ENCODE peak calls at places on chromosomes 5 and 9, in ten cellular contexts. One of them, this sample, is unnamed.

GRCh38 chr5:111254613-111255012 is 30.4 kb downstream of the CAMK4 start:
- DNase-seq in esophagus muscularis mucosa: no peak
- DNase-seq in lower lobe of right lung: no peak
- DNase-seq in cardiac muscle cell: peak; percentile 4
- DNase-seq in mesendoderm: no peak
- DNase-seq in tibial artery: no peak
- DNase-seq in heart right ventricle: no peak
- DNase-seq in MM.1S: peak; percentile 82
- DNase-seq in fibroblast of lung: peak; percentile 23
- DNase-seq in sigmoid colon: no peak
- DNase-seq in this sample: no peak

GRCh38 chr5:33852837-33853236 is 39.0 kb downstream of the ADAMTS12 start:
- DNase-seq in esophagus muscularis mucosa: no peak
- DNase-seq in lower lobe of right lung: no peak
- DNase-seq in cardiac muscle cell: no peak
- DNase-seq in mesendoderm: no peak
- DNase-seq in tibial artery: no peak
- DNase-seq in heart right ventricle: no peak
- DNase-seq in MM.1S: no peak
- DNase-seq in fibroblast of lung: no peak
- DNase-seq in sigmoid colon: no peak
- DNase-seq in this sample: no peak

GRCh38 chr9:37645903-37646506 is 4.7 kb upstream of the FRMPD1 start:
- DNase-seq in esophagus muscularis mucosa: peak; percentile 39
- DNase-seq in lower lobe of right lung: no peak
- DNase-seq in cardiac muscle cell: no peak
- DNase-seq in mesendoderm: no peak
- DNase-seq in tibial artery: no peak
- DNase-seq in heart right ventricle: no peak
- DNase-seq in MM.1S: no peak
- DNase-seq in fibroblast of lung: no peak
- DNase-seq in sigmoid colon: no peak
- DNase-seq in this sample: no peak

GRCh38 chr5:142863856-142864255 is 93.7 kb downstream of the ARHGAP26 start:
- DNase-seq in esophagus muscularis mucosa: no peak
- DNase-seq in lower lobe of right lung: no peak
- DNase-seq in cardiac muscle cell: no peak
- DNase-seq in mesendoderm: peak; percentile 76
- DNase-seq in tibial artery: no peak
- DNase-seq in heart right ventricle: no peak
- DNase-seq in MM.1S: no peak
- DNase-seq in fibroblast of lung: no peak
- DNase-seq in sigmoid colon: no peak
- DNase-seq in this sample: peak; percentile 65

GRCh38 chr5:54477941-54478478 is 22.5 kb downstream of the HSPB3 start:
- DNase-seq in esophagus muscularis mucosa: peak; percentile 39
- DNase-seq in lower lobe of right lung: no peak
- DNase-seq in cardiac muscle cell: no peak
- DNase-seq in mesendoderm: peak; percentile 33
- DNase-seq in tibial artery: no peak
- DNase-seq in heart right ventricle: no peak
- DNase-seq in MM.1S: no peak
- DNase-seq in fibroblast of lung: no peak
- DNase-seq in sigmoid colon: no peak
- DNase-seq in this sample: no peak

GRCh38 chr9:106310782-106311181 is 552.2 kb upstream of the ZNF462 start:
- DNase-seq in esophagus muscularis mucosa: no peak
- DNase-seq in lower lobe of right lung: no peak
- DNase-seq in cardiac muscle cell: no peak
- DNase-seq in mesendoderm: no peak
- DNase-seq in tibial artery: no peak
- DNase-seq in heart right ventricle: no peak
- DNase-seq in MM.1S: no peak
- DNase-seq in fibroblast of lung: no peak
- DNase-seq in sigmoid colon: no peak
- DNase-seq in this sample: no peak

GRCh38 chr5:107359033-107359915 is 311.5 kb downstream of the EFNA5 start:
- DNase-seq in esophagus muscularis mucosa: no peak
- DNase-seq in lower lobe of right lung: no peak
- DNase-seq in cardiac muscle cell: peak; percentile 73
- DNase-seq in mesendoderm: no peak
- DNase-seq in tibial artery: no peak
- DNase-seq in heart right ventricle: no peak
- DNase-seq in MM.1S: no peak
- DNase-seq in fibroblast of lung: peak; percentile 70
- DNase-seq in sigmoid colon: no peak
- DNase-seq in this sample: no peak

GRCh38 chr5:83540105-83540504 is 68.6 kb downstream of the VCAN start:
- DNase-seq in esophagus muscularis mucosa: no peak
- DNase-seq in lower lobe of right lung: no peak
- DNase-seq in cardiac muscle cell: no peak
- DNase-seq in mesendoderm: no peak
- DNase-seq in tibial artery: no peak
- DNase-seq in heart right ventricle: no peak
- DNase-seq in MM.1S: no peak
- DNase-seq in fibroblast of lung: no peak
- DNase-seq in sigmoid colon: no peak
- DNase-seq in this sample: no peak

GRCh38 chr9:124500796-124501611 is 6.2 kb downstream of the NR5A1 start:
- DNase-seq in esophagus muscularis mucosa: no peak
- DNase-seq in lower lobe of right lung: peak; percentile 32
- DNase-seq in cardiac muscle cell: no peak
- DNase-seq in mesendoderm: peak; percentile 43
- DNase-seq in tibial artery: no peak
- DNase-seq in heart right ventricle: no peak
- DNase-seq in MM.1S: no peak
- DNase-seq in fibroblast of lung: no peak
- DNase-seq in sigmoid colon: no peak
- DNase-seq in this sample: no peak

GRCh38 chr5:169801324-169801777 is 164.3 kb downstream of the DOCK2 start:
- DNase-seq in esophagus muscularis mucosa: peak; percentile 57
- DNase-seq in lower lobe of right lung: no peak
- DNase-seq in cardiac muscle cell: peak; percentile 52
- DNase-seq in mesendoderm: no peak
- DNase-seq in tibial artery: no peak
- DNase-seq in heart right ventricle: no peak
- DNase-seq in MM.1S: no peak
- DNase-seq in fibroblast of lung: peak; percentile 36
- DNase-seq in sigmoid colon: no peak
- DNase-seq in this sample: no peak

GRCh38 chr9:83304686-83305085 is 233.5 kb downstream of the FRMD3 start:
- DNase-seq in esophagus muscularis mucosa: peak; percentile 95
- DNase-seq in lower lobe of right lung: peak; percentile 51
- DNase-seq in cardiac muscle cell: peak; percentile 98
- DNase-seq in mesendoderm: no peak
- DNase-seq in tibial artery: peak; percentile 93
- DNase-seq in heart right ventricle: peak; percentile 82
- DNase-seq in MM.1S: no peak
- DNase-seq in fibroblast of lung: peak; percentile 67
- DNase-seq in sigmoid colon: peak; percentile 93
- DNase-seq in this sample: peak; percentile 15

GRCh38 chr5:59592101-59592500 is 301.4 kb downstream of the PDE4D start:
- DNase-seq in esophagus muscularis mucosa: no peak
- DNase-seq in lower lobe of right lung: no peak
- DNase-seq in cardiac muscle cell: peak; percentile 41
- DNase-seq in mesendoderm: no peak
- DNase-seq in tibial artery: no peak
- DNase-seq in heart right ventricle: no peak
- DNase-seq in MM.1S: peak; percentile 92
- DNase-seq in fibroblast of lung: peak; percentile 83
- DNase-seq in sigmoid colon: no peak
- DNase-seq in this sample: no peak

GRCh38 chr9:95626885-95627558 is 110.3 kb upstream of the PTCH1 start:
- DNase-seq in esophagus muscularis mucosa: no peak
- DNase-seq in lower lobe of right lung: peak; percentile 57
- DNase-seq in cardiac muscle cell: no peak
- DNase-seq in mesendoderm: no peak
- DNase-seq in tibial artery: peak; percentile 76
- DNase-seq in heart right ventricle: peak; percentile 48
- DNase-seq in MM.1S: no peak
- DNase-seq in fibroblast of lung: no peak
- DNase-seq in sigmoid colon: peak; percentile 70
- DNase-seq in this sample: no peak

GRCh38 chr5:65203746-65204145 is 278.0 kb downstream of the ADAMTS6 start:
- DNase-seq in esophagus muscularis mucosa: no peak
- DNase-seq in lower lobe of right lung: no peak
- DNase-seq in cardiac muscle cell: peak; percentile 78
- DNase-seq in mesendoderm: no peak
- DNase-seq in tibial artery: no peak
- DNase-seq in heart right ventricle: no peak
- DNase-seq in MM.1S: no peak
- DNase-seq in fibroblast of lung: peak; percentile 80
- DNase-seq in sigmoid colon: no peak
- DNase-seq in this sample: no peak

GRCh38 chr5:14308384-14309154 is 165.4 kb downstream of the TRIO start:
- DNase-seq in esophagus muscularis mucosa: no peak
- DNase-seq in lower lobe of right lung: no peak
- DNase-seq in cardiac muscle cell: no peak
- DNase-seq in mesendoderm: no peak
- DNase-seq in tibial artery: no peak
- DNase-seq in heart right ventricle: no peak
- DNase-seq in MM.1S: no peak
- DNase-seq in fibroblast of lung: no peak
- DNase-seq in sigmoid colon: no peak
- DNase-seq in this sample: no peak

GRCh38 chr5:73701566-73701965 is 75.6 kb downstream of the ARHGEF28 start:
- DNase-seq in esophagus muscularis mucosa: no peak
- DNase-seq in lower lobe of right lung: no peak
- DNase-seq in cardiac muscle cell: no peak
- DNase-seq in mesendoderm: no peak
- DNase-seq in tibial artery: no peak
- DNase-seq in heart right ventricle: no peak
- DNase-seq in MM.1S: no peak
- DNase-seq in fibroblast of lung: no peak
- DNase-seq in sigmoid colon: no peak
- DNase-seq in this sample: no peak

GRCh38 chr5:175746851-175747250 is 89.0 kb downstream of the HRH2 start:
- DNase-seq in esophagus muscularis mucosa: no peak
- DNase-seq in lower lobe of right lung: no peak
- DNase-seq in cardiac muscle cell: peak; percentile 29
- DNase-seq in mesendoderm: peak; percentile 62
- DNase-seq in tibial artery: no peak
- DNase-seq in heart right ventricle: no peak
- DNase-seq in MM.1S: no peak
- DNase-seq in fibroblast of lung: peak; percentile 3
- DNase-seq in sigmoid colon: no peak
- DNase-seq in this sample: peak; percentile 74

GRCh38 chr9:134153450-134153849 is 10.9 kb downstream of the RNU6ATAC start:
- DNase-seq in esophagus muscularis mucosa: no peak
- DNase-seq in lower lobe of right lung: no peak
- DNase-seq in cardiac muscle cell: no peak
- DNase-seq in mesendoderm: no peak
- DNase-seq in tibial artery: no peak
- DNase-seq in heart right ventricle: no peak
- DNase-seq in MM.1S: no peak
- DNase-seq in fibroblast of lung: no peak
- DNase-seq in sigmoid colon: no peak
- DNase-seq in this sample: no peak
- H3K36me3 ChIP-seq in esophagus muscularis mucosa: peaks cover 100% of the 10 kb centered on the region
- H3K36me3 ChIP-seq in lower lobe of right lung: peaks cover 100% of the 10 kb centered on the region
- H3K36me3 ChIP-seq in cardiac muscle cell: peaks cover 49% of the 10 kb centered on the region
- H3K36me3 ChIP-seq in mesendoderm: peaks cover 25% of the 10 kb centered on the region
- H3K36me3 ChIP-seq in tibial artery: peaks cover 100% of the 10 kb centered on the region
- H3K36me3 ChIP-seq in heart right ventricle: peaks cover 100% of the 10 kb centered on the region
- H3K36me3 ChIP-seq in MM.1S: peaks cover 12% of the 10 kb centered on the region
- H3K36me3 ChIP-seq in fibroblast of lung: peaks cover 59% of the 10 kb centered on the region
- H3K36me3 ChIP-seq in sigmoid colon: peaks cover 76% of the 10 kb centered on the region
- H3K36me3 ChIP-seq in this sample: peaks cover 50% of the 10 kb centered on the region

GRCh38 chr5:177430146-177430951 is 3.9 kb downstream of the GRK6 start:
- DNase-seq in esophagus muscularis mucosa: no peak
- DNase-seq in lower lobe of right lung: no peak
- DNase-seq in cardiac muscle cell: no peak
- DNase-seq in mesendoderm: no peak
- DNase-seq in tibial artery: no peak
- DNase-seq in heart right ventricle: no peak
- DNase-seq in MM.1S: peak; percentile 75
- DNase-seq in fibroblast of lung: no peak
- DNase-seq in sigmoid colon: no peak
- DNase-seq in this sample: no peak
- H3K36me3 ChIP-seq in esophagus muscularis mucosa: peaks cover 55% of the 10 kb centered on the region
- H3K36me3 ChIP-seq in lower lobe of right lung: peaks cover 45% of the 10 kb centered on the region
- H3K36me3 ChIP-seq in cardiac muscle cell: peaks cover 29% of the 10 kb centered on the region
- H3K36me3 ChIP-seq in mesendoderm: no peaks in the 10 kb centered on the region
- H3K36me3 ChIP-seq in tibial artery: peaks cover 53% of the 10 kb centered on the region
- H3K36me3 ChIP-seq in heart right ventricle: peaks cover 48% of the 10 kb centered on the region
- H3K36me3 ChIP-seq in MM.1S: peaks cover 20% of the 10 kb centered on the region
- H3K36me3 ChIP-seq in fibroblast of lung: peaks cover 29% of the 10 kb centered on the region
- H3K36me3 ChIP-seq in sigmoid colon: peaks cover 32% of the 10 kb centered on the region
- H3K36me3 ChIP-seq in this sample: peaks cover 24% of the 10 kb centered on the region

GRCh38 chr9:131481441-131482342 is 21.0 kb upstream of the POMT1 start:
- DNase-seq in esophagus muscularis mucosa: no peak
- DNase-seq in lower lobe of right lung: peak; percentile 26
- DNase-seq in cardiac muscle cell: no peak
- DNase-seq in mesendoderm: no peak
- DNase-seq in tibial artery: no peak
- DNase-seq in heart right ventricle: no peak
- DNase-seq in MM.1S: no peak
- DNase-seq in fibroblast of lung: no peak
- DNase-seq in sigmoid colon: peak; percentile 86
- DNase-seq in this sample: no peak
- H3K36me3 ChIP-seq in esophagus muscularis mucosa: peaks cover 97% of the 10 kb centered on the region
- H3K36me3 ChIP-seq in lower lobe of right lung: peaks cover 100% of the 10 kb centered on the region
- H3K36me3 ChIP-seq in cardiac muscle cell: peaks cover 96% of the 10 kb centered on the region
- H3K36me3 ChIP-seq in mesendoderm: peaks cover 66% of the 10 kb centered on the region
- H3K36me3 ChIP-seq in tibial artery: peaks cover 100% of the 10 kb centered on the region
- H3K36me3 ChIP-seq in heart right ventricle: peaks cover 100% of the 10 kb centered on the region
- H3K36me3 ChIP-seq in MM.1S: peaks cover 9% of the 10 kb centered on the region
- H3K36me3 ChIP-seq in fibroblast of lung: peaks cover 57% of the 10 kb centered on the region
- H3K36me3 ChIP-seq in sigmoid colon: peaks cover 82% of the 10 kb centered on the region
- H3K36me3 ChIP-seq in this sample: peaks cover 78% of the 10 kb centered on the region

GRCh38 chr5:134206627-134207160 is 19.2 kb downstream of the PPP2CA start:
- DNase-seq in esophagus muscularis mucosa: no peak
- DNase-seq in lower lobe of right lung: no peak
- DNase-seq in cardiac muscle cell: no peak
- DNase-seq in mesendoderm: no peak
- DNase-seq in tibial artery: no peak
- DNase-seq in heart right ventricle: no peak
- DNase-seq in MM.1S: no peak
- DNase-seq in fibroblast of lung: no peak
- DNase-seq in sigmoid colon: no peak
- DNase-seq in this sample: no peak

GRCh38 chr5:134203630-134204029 is 22.2 kb downstream of the PPP2CA start:
- DNase-seq in esophagus muscularis mucosa: no peak
- DNase-seq in lower lobe of right lung: no peak
- DNase-seq in cardiac muscle cell: no peak
- DNase-seq in mesendoderm: no peak
- DNase-seq in tibial artery: no peak
- DNase-seq in heart right ventricle: no peak
- DNase-seq in MM.1S: no peak
- DNase-seq in fibroblast of lung: no peak
- DNase-seq in sigmoid colon: no peak
- DNase-seq in this sample: no peak
- H3K36me3 ChIP-seq in esophagus muscularis mucosa: peaks cover 37% of the 10 kb centered on the region
- H3K36me3 ChIP-seq in lower lobe of right lung: peaks cover 68% of the 10 kb centered on the region
- H3K36me3 ChIP-seq in cardiac muscle cell: peaks cover 57% of the 10 kb centered on the region
- H3K36me3 ChIP-seq in mesendoderm: peaks cover 4% of the 10 kb centered on the region
- H3K36me3 ChIP-seq in tibial artery: peaks cover 56% of the 10 kb centered on the region
- H3K36me3 ChIP-seq in heart right ventricle: peaks cover 78% of the 10 kb centered on the region
- H3K36me3 ChIP-seq in MM.1S: peaks cover 5% of the 10 kb centered on the region
- H3K36me3 ChIP-seq in fibroblast of lung: peaks cover 13% of the 10 kb centered on the region
- H3K36me3 ChIP-seq in sigmoid colon: peaks cover 30% of the 10 kb centered on the region
- H3K36me3 ChIP-seq in this sample: peaks cover 42% of the 10 kb centered on the region